ENCODE peak calls at places on chromosomes 2 and 18, in ten cellular contexts. One of them, this sample, is unnamed.

GRCh38 chr2:15768142-15769088 is 171.9 kb upstream of the MYCN start:
- DNase-seq in activated T-cell treated with anti-CD3 and anti-CD28 coated beads for 1 hour: no peak
- DNase-seq in Peyer's patch: no peak
- DNase-seq in AG08395: no peak
- DNase-seq in T-helper 2 cell: no peak
- DNase-seq in cardiac septum: peak
- DNase-seq in NT2/D1: no peak
- DNase-seq in mucosa of gallbladder: no peak
- DNase-seq in GM13977: no peak
- DNase-seq in left ventricle myocardium inferior: no peak
- DNase-seq in this sample: no peak

GRCh38 chr2:234981197-234982095 is 29.6 kb downstream of the SH3BP4 start:
- DNase-seq in cardiac septum: peak
- DNase-seq in activated T-cell treated with anti-CD3 and anti-CD28 coated beads for 1 hour: no peak
- DNase-seq in AG08395: peak
- DNase-seq in Peyer's patch: no peak
- DNase-seq in GM13977: no peak
- DNase-seq in T-helper 2 cell: no peak
- DNase-seq in left ventricle myocardium inferior: peak
- DNase-seq in NT2/D1: peak
- DNase-seq in mucosa of gallbladder: peak
- DNase-seq in this sample: no peak

GRCh38 chr2:191144217-191144616 is 6.6 kb downstream of the STAT4 start:
- DNase-seq in NT2/D1: no peak
- DNase-seq in mucosa of gallbladder: no peak
- DNase-seq in AG08395: no peak
- DNase-seq in T-helper 2 cell: no peak
- DNase-seq in GM13977: no peak
- DNase-seq in left ventricle myocardium inferior: no peak
- DNase-seq in activated T-cell treated with anti-CD3 and anti-CD28 coated beads for 1 hour: no peak
- DNase-seq in cardiac septum: no peak
- DNase-seq in Peyer's patch: no peak
- DNase-seq in this sample: no peak

GRCh38 chr2:182540236-182540635 is 113.4 kb upstream of the PDE1A start:
- DNase-seq in NT2/D1: no peak
- DNase-seq in GM13977: no peak
- DNase-seq in activated T-cell treated with anti-CD3 and anti-CD28 coated beads for 1 hour: no peak
- DNase-seq in mucosa of gallbladder: no peak
- DNase-seq in Peyer's patch: no peak
- DNase-seq in AG08395: no peak
- DNase-seq in left ventricle myocardium inferior: no peak
- DNase-seq in cardiac septum: no peak
- DNase-seq in T-helper 2 cell: no peak
- DNase-seq in this sample: no peak

GRCh38 chr2:157264099-157264498 is 6.6 kb downstream of the GALNT5 start:
- DNase-seq in GM13977: no peak
- DNase-seq in cardiac septum: no peak
- DNase-seq in mucosa of gallbladder: no peak
- DNase-seq in T-helper 2 cell: no peak
- DNase-seq in left ventricle myocardium inferior: no peak
- DNase-seq in activated T-cell treated with anti-CD3 and anti-CD28 coated beads for 1 hour: no peak
- DNase-seq in Peyer's patch: no peak
- DNase-seq in AG08395: peak
- DNase-seq in NT2/D1: no peak
- DNase-seq in this sample: no peak

GRCh38 chr2:231701456-231702373 is 6.6 kb upstream of the PTMA start:
- DNase-seq in NT2/D1: no peak
- DNase-seq in mucosa of gallbladder: no peak
- DNase-seq in AG08395: peak
- DNase-seq in T-helper 2 cell: no peak
- DNase-seq in cardiac septum: no peak
- DNase-seq in left ventricle myocardium inferior: no peak
- DNase-seq in Peyer's patch: no peak
- DNase-seq in GM13977: no peak
- DNase-seq in activated T-cell treated with anti-CD3 and anti-CD28 coated beads for 1 hour: no peak
- DNase-seq in this sample: peak

GRCh38 chr2:36582556-36583350 is 15.2 kb downstream of the FEZ2 start:
- DNase-seq in GM13977: no peak
- DNase-seq in activated T-cell treated with anti-CD3 and anti-CD28 coated beads for 1 hour: no peak
- DNase-seq in left ventricle myocardium inferior: no peak
- DNase-seq in Peyer's patch: no peak
- DNase-seq in mucosa of gallbladder: no peak
- DNase-seq in cardiac septum: no peak
- DNase-seq in T-helper 2 cell: no peak
- DNase-seq in AG08395: no peak
- DNase-seq in NT2/D1: no peak
- DNase-seq in this sample: no peak

GRCh38 chr18:59145055-59145454 is 5.4 kb downstream of the SEC11C start:
- DNase-seq in T-helper 2 cell: no peak
- DNase-seq in NT2/D1: no peak
- DNase-seq in AG08395: no peak
- DNase-seq in Peyer's patch: no peak
- DNase-seq in left ventricle myocardium inferior: no peak
- DNase-seq in activated T-cell treated with anti-CD3 and anti-CD28 coated beads for 1 hour: no peak
- DNase-seq in cardiac septum: no peak
- DNase-seq in mucosa of gallbladder: no peak
- DNase-seq in GM13977: no peak
- DNase-seq in this sample: no peak

GRCh38 chr18:56836173-56836572 is 185.0 kb downstream of the WDR7 start:
- DNase-seq in T-helper 2 cell: no peak
- DNase-seq in mucosa of gallbladder: no peak
- DNase-seq in Peyer's patch: no peak
- DNase-seq in activated T-cell treated with anti-CD3 and anti-CD28 coated beads for 1 hour: no peak
- DNase-seq in left ventricle myocardium inferior: no peak
- DNase-seq in NT2/D1: no peak
- DNase-seq in GM13977: no peak
- DNase-seq in AG08395: no peak
- DNase-seq in cardiac septum: no peak
- DNase-seq in this sample: no peak

GRCh38 chr2:74887445-74887951 is 53.6 kb downstream of the HK2 start:
- DNase-seq in mucosa of gallbladder: no peak
- DNase-seq in NT2/D1: no peak
- DNase-seq in T-helper 2 cell: no peak
- DNase-seq in AG08395: peak
- DNase-seq in activated T-cell treated with anti-CD3 and anti-CD28 coated beads for 1 hour: no peak
- DNase-seq in left ventricle myocardium inferior: no peak
- DNase-seq in cardiac septum: no peak
- DNase-seq in GM13977: no peak
- DNase-seq in Peyer's patch: no peak
- DNase-seq in this sample: no peak

GRCh38 chr2:173584676-173585453 is 230.2 kb downstream of the CDCA7 start:
- DNase-seq in NT2/D1: no peak
- DNase-seq in AG08395: no peak
- DNase-seq in mucosa of gallbladder: no peak
- DNase-seq in GM13977: no peak
- DNase-seq in left ventricle myocardium inferior: no peak
- DNase-seq in activated T-cell treated with anti-CD3 and anti-CD28 coated beads for 1 hour: no peak
- DNase-seq in T-helper 2 cell: no peak
- DNase-seq in Peyer's patch: no peak
- DNase-seq in cardiac septum: no peak
- DNase-seq in this sample: no peak

GRCh38 chr2:26479131-26479970 is 1.4 kb upstream of the OTOF start:
- DNase-seq in GM13977: no peak
- DNase-seq in cardiac septum: no peak
- DNase-seq in NT2/D1: no peak
- DNase-seq in mucosa of gallbladder: no peak
- DNase-seq in Peyer's patch: no peak
- DNase-seq in activated T-cell treated with anti-CD3 and anti-CD28 coated beads for 1 hour: no peak
- DNase-seq in T-helper 2 cell: no peak
- DNase-seq in left ventricle myocardium inferior: no peak
- DNase-seq in AG08395: no peak
- DNase-seq in this sample: no peak

GRCh38 chr2:240561325-240561971 is 1.3 kb downstream of the DUSP28 start:
- DNase-seq in mucosa of gallbladder: peak
- DNase-seq in activated T-cell treated with anti-CD3 and anti-CD28 coated beads for 1 hour: no peak
- DNase-seq in AG08395: no peak
- DNase-seq in Peyer's patch: no peak
- DNase-seq in T-helper 2 cell: no peak
- DNase-seq in cardiac septum: peak
- DNase-seq in NT2/D1: no peak
- DNase-seq in GM13977: no peak
- DNase-seq in left ventricle myocardium inferior: no peak
- DNase-seq in this sample: no peak

GRCh38 chr2:212735648-212736047 is 197.0 kb upstream of the ERBB4 start:
- DNase-seq in cardiac septum: no peak
- DNase-seq in activated T-cell treated with anti-CD3 and anti-CD28 coated beads for 1 hour: no peak
- DNase-seq in Peyer's patch: no peak
- DNase-seq in GM13977: no peak
- DNase-seq in T-helper 2 cell: no peak
- DNase-seq in mucosa of gallbladder: no peak
- DNase-seq in AG08395: no peak
- DNase-seq in left ventricle myocardium inferior: no peak
- DNase-seq in NT2/D1: no peak
- DNase-seq in this sample: no peak

GRCh38 chr2:69581774-69582581 is 61.6 kb downstream of the AAK1 start:
- DNase-seq in left ventricle myocardium inferior: no peak
- DNase-seq in AG08395: no peak
- DNase-seq in T-helper 2 cell: no peak
- DNase-seq in mucosa of gallbladder: no peak
- DNase-seq in cardiac septum: no peak
- DNase-seq in GM13977: no peak
- DNase-seq in NT2/D1: no peak
- DNase-seq in Peyer's patch: no peak
- DNase-seq in activated T-cell treated with anti-CD3 and anti-CD28 coated beads for 1 hour: no peak
- DNase-seq in this sample: no peak

GRCh38 chr2:64204006-64204632 is 59.9 kb upstream of the PELI1 start:
- DNase-seq in GM13977: peak
- DNase-seq in cardiac septum: peak
- DNase-seq in mucosa of gallbladder: peak
- DNase-seq in activated T-cell treated with anti-CD3 and anti-CD28 coated beads for 1 hour: peak
- DNase-seq in NT2/D1: no peak
- DNase-seq in AG08395: no peak
- DNase-seq in T-helper 2 cell: peak
- DNase-seq in left ventricle myocardium inferior: peak
- DNase-seq in Peyer's patch: peak
- DNase-seq in this sample: no peak

GRCh38 chr2:72630767-72631166 is 195.1 kb downstream of the EXOC6B start:
- DNase-seq in GM13977: no peak
- DNase-seq in cardiac septum: no peak
- DNase-seq in left ventricle myocardium inferior: no peak
- DNase-seq in Peyer's patch: no peak
- DNase-seq in AG08395: peak
- DNase-seq in mucosa of gallbladder: no peak
- DNase-seq in activated T-cell treated with anti-CD3 and anti-CD28 coated beads for 1 hour: no peak
- DNase-seq in NT2/D1: no peak
- DNase-seq in T-helper 2 cell: no peak
- DNase-seq in this sample: no peak

GRCh38 chr18:9449987-9450386 is 25.3 kb upstream of the RALBP1 start:
- DNase-seq in activated T-cell treated with anti-CD3 and anti-CD28 coated beads for 1 hour: no peak
- DNase-seq in mucosa of gallbladder: no peak
- DNase-seq in NT2/D1: no peak
- DNase-seq in cardiac septum: no peak
- DNase-seq in Peyer's patch: no peak
- DNase-seq in T-helper 2 cell: no peak
- DNase-seq in AG08395: no peak
- DNase-seq in left ventricle myocardium inferior: no peak
- DNase-seq in GM13977: no peak
- DNase-seq in this sample: no peak

GRCh38 chr2:21181957-21182356 is 58.2 kb downstream of the TDRD15 start:
- DNase-seq in Peyer's patch: no peak
- DNase-seq in T-helper 2 cell: no peak
- DNase-seq in GM13977: no peak
- DNase-seq in AG08395: no peak
- DNase-seq in mucosa of gallbladder: no peak
- DNase-seq in cardiac septum: no peak
- DNase-seq in NT2/D1: peak
- DNase-seq in left ventricle myocardium inferior: no peak
- DNase-seq in activated T-cell treated with anti-CD3 and anti-CD28 coated beads for 1 hour: no peak
- DNase-seq in this sample: no peak

GRCh38 chr2:68396093-68396492 is 31.0 kb downstream of the PLEK start:
- DNase-seq in cardiac septum: no peak
- DNase-seq in NT2/D1: no peak
- DNase-seq in T-helper 2 cell: no peak
- DNase-seq in AG08395: no peak
- DNase-seq in activated T-cell treated with anti-CD3 and anti-CD28 coated beads for 1 hour: no peak
- DNase-seq in left ventricle myocardium inferior: no peak
- DNase-seq in GM13977: no peak
- DNase-seq in mucosa of gallbladder: no peak
- DNase-seq in Peyer's patch: no peak
- DNase-seq in this sample: no peak

GRCh38 chr2:174335605-174336402 is 1.1 kb downstream of the SP9 start:
- DNase-seq in activated T-cell treated with anti-CD3 and anti-CD28 coated beads for 1 hour: no peak
- DNase-seq in NT2/D1: no peak
- DNase-seq in cardiac septum: no peak
- DNase-seq in AG08395: peak
- DNase-seq in GM13977: peak
- DNase-seq in left ventricle myocardium inferior: no peak
- DNase-seq in mucosa of gallbladder: no peak
- DNase-seq in T-helper 2 cell: no peak
- DNase-seq in Peyer's patch: peak
- DNase-seq in this sample: no peak

GRCh38 chr2:75751824-75752468 is 41.2 kb upstream of the GCFC2 start:
- DNase-seq in mucosa of gallbladder: no peak
- DNase-seq in cardiac septum: no peak
- DNase-seq in activated T-cell treated with anti-CD3 and anti-CD28 coated beads for 1 hour: no peak
- DNase-seq in T-helper 2 cell: no peak
- DNase-seq in left ventricle myocardium inferior: no peak
- DNase-seq in GM13977: no peak
- DNase-seq in NT2/D1: no peak
- DNase-seq in AG08395: no peak
- DNase-seq in Peyer's patch: no peak
- DNase-seq in this sample: no peak

GRCh38 chr2:101858246-101858645 is 133.5 kb upstream of the IL1R2 start:
- DNase-seq in mucosa of gallbladder: no peak
- DNase-seq in NT2/D1: no peak
- DNase-seq in activated T-cell treated with anti-CD3 and anti-CD28 coated beads for 1 hour: no peak
- DNase-seq in cardiac septum: no peak
- DNase-seq in Peyer's patch: no peak
- DNase-seq in left ventricle myocardium inferior: no peak
- DNase-seq in GM13977: no peak
- DNase-seq in AG08395: no peak
- DNase-seq in T-helper 2 cell: no peak
- DNase-seq in this sample: no peak

GRCh38 chr2:106991866-106992265 is 105.9 kb upstream of the ST6GAL2 start:
- DNase-seq in mucosa of gallbladder: no peak
- DNase-seq in cardiac septum: no peak
- DNase-seq in AG08395: no peak
- DNase-seq in activated T-cell treated with anti-CD3 and anti-CD28 coated beads for 1 hour: no peak
- DNase-seq in T-helper 2 cell: no peak
- DNase-seq in Peyer's patch: no peak
- DNase-seq in GM13977: no peak
- DNase-seq in left ventricle myocardium inferior: no peak
- DNase-seq in NT2/D1: no peak
- DNase-seq in this sample: no peak

GRCh38 chr2:58699412-58699811 is 458.3 kb upstream of the FANCL start:
- DNase-seq in NT2/D1: no peak
- DNase-seq in AG08395: no peak
- DNase-seq in mucosa of gallbladder: no peak
- DNase-seq in cardiac septum: no peak
- DNase-seq in activated T-cell treated with anti-CD3 and anti-CD28 coated beads for 1 hour: no peak
- DNase-seq in left ventricle myocardium inferior: no peak
- DNase-seq in Peyer's patch: no peak
- DNase-seq in T-helper 2 cell: no peak
- DNase-seq in GM13977: no peak
- DNase-seq in this sample: no peak

GRCh38 chr2:140539506-140539905 is 1591.3 kb downstream of the LRP1B start:
- DNase-seq in left ventricle myocardium inferior: no peak
- DNase-seq in mucosa of gallbladder: no peak
- DNase-seq in T-helper 2 cell: no peak
- DNase-seq in AG08395: no peak
- DNase-seq in cardiac septum: no peak
- DNase-seq in NT2/D1: no peak
- DNase-seq in activated T-cell treated with anti-CD3 and anti-CD28 coated beads for 1 hour: no peak
- DNase-seq in GM13977: no peak
- DNase-seq in Peyer's patch: no peak
- DNase-seq in this sample: no peak

GRCh38 chr18:50356036-50356945 is 18.6 kb upstream of the SKA1 start:
- DNase-seq in NT2/D1: no peak
- DNase-seq in activated T-cell treated with anti-CD3 and anti-CD28 coated beads for 1 hour: no peak
- DNase-seq in AG08395: no peak
- DNase-seq in Peyer's patch: no peak
- DNase-seq in mucosa of gallbladder: no peak
- DNase-seq in left ventricle myocardium inferior: no peak
- DNase-seq in T-helper 2 cell: no peak
- DNase-seq in cardiac septum: no peak
- DNase-seq in GM13977: peak
- DNase-seq in this sample: no peak

GRCh38 chr2:85436836-85437487 is 18.4 kb downstream of the SH2D6 start:
- DNase-seq in cardiac septum: no peak
- DNase-seq in GM13977: peak
- DNase-seq in mucosa of gallbladder: no peak
- DNase-seq in left ventricle myocardium inferior: no peak
- DNase-seq in T-helper 2 cell: no peak
- DNase-seq in activated T-cell treated with anti-CD3 and anti-CD28 coated beads for 1 hour: no peak
- DNase-seq in Peyer's patch: no peak
- DNase-seq in NT2/D1: no peak
- DNase-seq in AG08395: no peak
- DNase-seq in this sample: no peak